ENCODE peak calls at places on chromosomes 7 and 10, in six cellular contexts. Y, N, Z, A, T and M are unnamed samples.

GRCh38 chr7:17681965-17682364 is 258.3 kb downstream of the SNX13 start:
- DNase-seq in T (no peak), Y (no peak), Z (peak), N (no peak), A (no peak), M (no peak)

GRCh38 chr7:74657692-74658170 is at the start of gene GTF2I:
- DNase-seq in A (no peak), N (peak), Y (no peak), T (no peak), Z (no peak), M (no peak)

GRCh38 chr10:63206997-63207952 is 74.1 kb downstream of the NRBF2 start:
- DNase-seq in N (peak), T (peak), Y (no peak), A (no peak), Z (peak), M (no peak)

GRCh38 chr10:26448292-26448691 is 10.2 kb downstream of the APBB1IP start:
- DNase-seq in T (no peak), Z (no peak), N (no peak), A (no peak), Y (no peak), M (no peak)

GRCh38 chr10:100008142-100008522 is 1.6 kb downstream of the DNMBP start:
- DNase-seq in A (no peak), Z (peak), N (no peak), T (peak), Y (no peak), M (no peak)

GRCh38 chr10:70101668-70102067 is 31.0 kb downstream of the AIFM2 start:
- DNase-seq in Y (no peak), T (no peak), N (no peak), A (no peak), Z (no peak), M (no peak)

GRCh38 chr7:117472335-117472734 is 7.5 kb upstream of the CFTR start:
- DNase-seq in N (peak), Z (no peak), A (no peak), T (no peak), Y (no peak), M (no peak)

GRCh38 chr10:91090761-91091529 is 129.5 kb upstream of the PCGF5 start:
- DNase-seq in Y (peak), N (no peak), Z (no peak), A (no peak), T (no peak), M (peak)

GRCh38 chr10:74213571-74214162 is 62.6 kb downstream of the ADK start:
- DNase-seq in T (no peak), Z (peak), N (peak), Y (peak), A (no peak), M (peak)

GRCh38 chr10:116654816-116655215 is 34.1 kb downstream of the PNLIPRP2 start:
- DNase-seq in N (no peak), T (no peak), Z (no peak), Y (no peak), A (no peak), M (no peak)

GRCh38 chr7:131521651-131522163 is 34.7 kb downstream of the PODXL start:
- DNase-seq in T (peak), Y (no peak), N (no peak), Z (no peak), A (no peak), M (peak)

GRCh38 chr7:96833701-96834453 is 124.2 kb upstream of the SEM1 start:
- DNase-seq in Z (no peak), T (no peak), A (no peak), N (peak), Y (no peak), M (peak)

GRCh38 chr10:110029448-110029847 is 21.7 kb downstream of the ADD3 start:
- DNase-seq in Y (no peak), Z (no peak), A (no peak), T (no peak), N (no peak), M (no peak)

GRCh38 chr10:113930482-113931057 is 76.1 kb downstream of the NHLRC2 start:
- DNase-seq in T (no peak), Y (no peak), A (no peak), Z (no peak), N (no peak), M (no peak)

GRCh38 chr7:111560773-111561658 is 1.3 kb downstream of the IMMP2L start:
- DNase-seq in N (peak), A (peak), Y (peak), Z (peak), T (no peak), M (peak)

GRCh38 chr7:159099711-159100231 is 44.9 kb downstream of the VIPR2 start:
- DNase-seq in Y (no peak), N (no peak), A (no peak), T (peak), Z (no peak), M (no peak)

GRCh38 chr7:135341049-135341448 is 107.4 kb downstream of the STRA8 start:
- DNase-seq in Z (no peak), A (no peak), Y (no peak), N (no peak), T (no peak), M (no peak)

GRCh38 chr10:48459270-48460147 is 145.4 kb downstream of the ARHGAP22 start:
- DNase-seq in Z (no peak), Y (no peak), A (no peak), T (no peak), N (no peak), M (no peak)

GRCh38 chr7:27187158-27187701 is 2.2 kb upstream of the HOXA11 start:
- DNase-seq in Z (no peak), T (no peak), N (no peak), A (no peak), Y (no peak), M (no peak)

GRCh38 chr10:15168781-15169554 is 475 bp upstream of the NMT2 start:
- DNase-seq in A (peak), Y (peak), T (peak), N (peak), Z (peak), M (peak)